ENCODE peak calls at places on chromosome 9, in five cellular contexts. N, T, K, D and P are unnamed samples.
A peak's percentile ranks its signal among the peaks of the same experiment; 100 is the strongest.

GRCh38 chr9:112777914-112778313 is 27.4 kb downstream of the SNX30 start:
- DNase-seq in N (no peak), T (no peak), K (no peak), D (peak; percentile 56), P (no peak)

GRCh38 chr9:95003694-95004451 is 277.4 kb downstream of the AOPEP start:
- DNase-seq in N (peak; percentile 76), T (peak; percentile 61), K (no peak), D (peak; percentile 48), P (peak; percentile 79)

GRCh38 chr9:109996936-109997580 is 210.9 kb downstream of the C9orf152 start:
- DNase-seq in N (no peak), T (no peak), K (no peak), D (no peak), P (no peak)

GRCh38 chr9:23777328-23777727 is 48.7 kb downstream of the ELAVL2 start:
- DNase-seq in N (no peak), T (no peak), K (no peak), D (no peak), P (no peak)

GRCh38 chr9:13896047-13896446 is 417.9 kb downstream of the NFIB start:
- DNase-seq in N (no peak), T (no peak), K (no peak), D (no peak), P (no peak)

GRCh38 chr9:132078369-132079356 is 1.0 kb downstream of the MED27 start:
- DNase-seq in N (peak; percentile 74), T (peak; percentile 63), K (peak; percentile 19), D (peak; percentile 88), P (peak; percentile 33)

GRCh38 chr9:137269231-137269772 is 8.2 kb upstream of the TOR4A start:
- DNase-seq in N (no peak), T (no peak), K (peak; percentile 69), D (no peak), P (peak; percentile 78)

GRCh38 chr9:37904647-37905505 is 949 bp upstream of the SLC25A51 start:
- DNase-seq in N (no peak), T (peak; percentile 66), K (no peak), D (peak; percentile 61), P (peak; percentile 44)

GRCh38 chr9:69204869-69205268 is 30.8 kb downstream of the TJP2 start:
- DNase-seq in N (no peak), T (peak; percentile 72), K (no peak), D (peak; percentile 70), P (no peak)

GRCh38 chr9:103323699-103324098 is 328.6 kb downstream of the CYLC2 start:
- DNase-seq in N (no peak), T (no peak), K (no peak), D (no peak), P (no peak)

DNA sequence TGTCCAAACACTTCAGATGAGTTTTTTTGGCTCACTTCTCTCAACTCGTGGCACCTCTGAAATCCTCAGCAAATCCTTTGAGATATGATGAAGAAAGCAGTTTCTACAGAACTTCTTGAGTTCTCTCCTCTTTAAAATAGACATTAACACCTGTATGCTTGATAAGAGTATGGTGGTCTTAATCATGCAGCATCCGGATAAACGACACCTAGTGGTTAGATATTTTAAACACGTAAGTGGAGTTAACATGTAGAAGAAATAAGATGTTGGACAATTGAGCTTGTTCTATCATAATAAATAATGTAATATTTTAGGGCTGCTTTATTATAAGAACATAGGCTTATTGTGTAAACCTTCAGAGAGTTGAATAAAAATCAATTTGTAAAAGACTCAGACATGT is 324.8 kb downstream of the CYLC2 start:
- DNase-seq in N (no peak), T (no peak), K (no peak), D (no peak), P (no peak)
- TF ChIP-seq CTCF in N (no peak), T (no peak), K (no peak), D (peak; percentile 4), P (no peak)

DNA sequence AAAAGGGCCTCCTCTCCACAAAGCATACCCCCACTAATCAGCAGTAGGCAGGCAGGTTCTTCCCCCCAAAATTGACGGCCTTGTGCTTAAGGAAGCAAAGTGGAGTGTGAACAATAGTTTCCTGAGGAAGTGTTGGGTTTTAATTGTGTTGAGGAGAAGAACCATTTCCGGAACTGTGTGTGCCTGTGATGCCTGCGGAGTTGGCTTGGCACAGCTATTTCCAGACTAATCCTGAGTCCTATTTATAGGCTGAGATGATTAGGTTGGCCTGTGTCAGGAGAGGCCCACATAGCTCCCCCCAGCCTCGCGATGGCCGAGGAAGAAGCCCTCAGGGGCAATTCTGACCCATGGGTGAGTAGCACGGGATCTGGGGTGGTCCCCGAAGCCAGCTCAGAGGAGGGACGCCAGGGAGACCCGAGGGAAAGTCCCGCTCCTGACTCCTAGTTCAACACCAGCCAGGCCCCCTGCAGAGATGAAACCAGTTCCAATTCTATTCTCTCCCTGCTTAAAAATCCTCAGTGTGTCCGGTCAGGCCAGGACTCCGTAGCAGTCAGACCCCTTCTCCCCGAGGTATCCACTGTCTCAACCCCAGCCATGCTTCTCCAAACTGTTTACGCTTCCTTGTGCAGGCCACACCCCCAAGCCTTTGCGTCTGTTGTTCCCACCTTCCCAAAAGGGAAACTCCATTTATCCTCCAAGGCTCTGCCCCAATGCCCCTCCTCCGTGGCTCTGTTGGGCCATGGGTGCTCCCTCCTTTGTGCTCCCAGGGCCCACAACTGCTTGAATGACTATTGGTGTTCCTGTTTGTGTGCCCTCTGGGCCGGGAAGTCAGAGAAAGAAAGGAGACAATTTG is 18.1 kb downstream of the GSN start:
- DNase-seq in N (peak; percentile 67), T (peak; percentile 79), K (no peak), D (peak; percentile 71), P (peak; percentile 66)
- H3K4me3 ChIP-seq in N (no peak overlapping the region), T (no peak overlapping the region), K (no peak overlapping the region), D (no peak overlapping the region), P (no peak overlapping the region)

GRCh38 chr9:292915-293314 is 78.2 kb downstream of the DOCK8 start:
- DNase-seq in N (no peak), T (no peak), K (no peak), D (no peak), P (no peak)
- TF ChIP-seq CTCF in N (no peak), T (no peak), K (no peak), D (no peak), P (no peak)

GRCh38 chr9:96688215-96688614 is 33.1 kb upstream of the PRXL2C start:
- DNase-seq in N (no peak), T (no peak), K (no peak), D (no peak), P (no peak)
- H3K4me3 ChIP-seq in N (no peak overlapping the region), T (no peak overlapping the region), K (no peak overlapping the region), D (no peak overlapping the region), P (no peak overlapping the region)

GRCh38 chr9:5896863-5897262 is 6.2 kb downstream of the MLANA start:
- DNase-seq in N (no peak), T (no peak), K (no peak), D (no peak), P (no peak)
- TF ChIP-seq CTCF in N (no peak), T (no peak), K (no peak), D (no peak), P (no peak)